ENCODE peak calls at places on chromosomes 2 and 18, in five cellular contexts. U is HCT116, L is astrocyte, D is ovary, W is heart left ventricle. P is an unnamed sample.

GRCh38 chr2:47072018-47072691 is 83.0 kb downstream of the STPG4 start:
- DNase-seq in D (peak; percentile 94), W (peak; percentile 93), U (no peak), L (peak; percentile 97), P (peak; percentile 62)

GRCh38 chr2:37168217-37168981 is 11.6 kb upstream of the EIF2AK2 start:
- DNase-seq in D (no peak), W (no peak), U (peak; percentile 42), L (peak; percentile 23), P (no peak)

GRCh38 chr18:12741351-12741750 is 38.5 kb downstream of the PSMG2 start:
- DNase-seq in L (peak; percentile 21), U (no peak), D (no peak), W (no peak), P (no peak)

GRCh38 chr2:219643788-219644398 is 16.5 kb downstream of the SLC4A3 start:
- DNase-seq in U (no peak), L (no peak), W (no peak), D (peak; percentile 74), P (no peak)

GRCh38 chr2:80380767-80381166 is 76.2 kb upstream of the LRRTM1 start:
- DNase-seq in D (no peak), L (no peak), U (no peak), W (no peak), P (no peak)

GRCh38 chr2:172097557-172098131 is 5.1 kb downstream of the DLX2 start:
- DNase-seq in D (no peak), U (no peak), W (no peak), L (no peak), P (no peak)

GRCh38 chr2:223735659-223736244 is 101.6 kb downstream of the AP1S3 start:
- DNase-seq in U (no peak), D (no peak), L (peak; percentile 92), W (no peak), P (no peak)

GRCh38 chr2:217956895-217957457 is 45.8 kb downstream of the TNS1 start:
- DNase-seq in D (no peak), L (no peak), U (no peak), W (peak; percentile 61), P (peak; percentile 39)

GRCh38 chr18:57466307-57466706 is 31.1 kb downstream of the ONECUT2 start:
- DNase-seq in L (no peak), W (no peak), U (no peak), D (no peak), P (no peak)

GRCh38 chr2:102122115-102122514 is 20.4 kb upstream of the IL1R1 start:
- DNase-seq in L (peak; percentile 98), U (no peak), D (no peak), W (no peak), P (no peak)

GRCh38 chr2:6934758-6935638 is 17.8 kb downstream of the RNF144A start:
- DNase-seq in L (no peak), U (no peak), D (no peak), W (no peak), P (no peak)

GRCh38 chr2:155908567-155908966 is 424.0 kb downstream of the NR4A2 start:
- DNase-seq in L (no peak), D (no peak), U (no peak), W (no peak), P (no peak)

GRCh38 chr2:241820625-241821384 is 11.8 kb downstream of the NEU4 start:
- DNase-seq in W (peak; percentile 65), L (no peak), D (no peak), U (no peak), P (no peak)

GRCh38 chr2:65957886-65958285 is 477.0 kb upstream of the MEIS1 start:
- DNase-seq in D (no peak), L (no peak), U (no peak), W (no peak), P (no peak)

GRCh38 chr18:76266226-76266991 is 228.6 kb downstream of the ZNF516 start:
- DNase-seq in U (no peak), D (no peak), L (no peak), W (no peak), P (no peak)

GRCh38 chr2:20496477-20496876 is 49.6 kb downstream of the RHOB start:
- DNase-seq in W (peak; percentile 13), D (no peak), L (no peak), U (peak; percentile 19), P (no peak)

GRCh38 chr2:25669520-25669919 is 3.9 kb downstream of the DTNB start:
- DNase-seq in D (no peak), W (no peak), L (no peak), U (no peak), P (no peak)
- H3K4me1 ChIP-seq in D (peaks cover 3% of the 10 kb centered on the region), W (peaks cover 15% of the 10 kb centered on the region), L (peaks cover 7% of the 10 kb centered on the region), U (peaks cover 17% of the 10 kb centered on the region), P (no peaks in the 10 kb centered on the region)

DNA sequence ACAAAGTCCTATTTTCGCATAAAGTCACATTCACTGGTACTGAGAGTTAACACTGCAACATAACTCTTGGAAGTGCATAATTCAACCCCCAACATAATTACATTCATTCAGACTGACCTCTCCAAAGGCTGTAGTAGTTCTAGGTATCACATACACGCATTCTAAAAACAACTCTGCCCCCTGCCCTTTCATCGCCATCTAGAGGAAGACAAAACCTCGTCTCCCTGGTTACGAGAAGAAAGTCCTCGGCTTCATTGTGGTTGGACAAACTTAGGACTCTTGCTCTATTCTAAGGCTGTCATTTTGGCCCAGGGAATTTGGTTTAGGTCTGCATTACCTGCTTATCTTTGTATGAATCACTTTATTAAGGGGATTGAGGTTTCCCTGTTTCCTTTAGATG is 215.3 kb upstream of the NRXN1 start:
- DNase-seq in U (no peak), W (no peak), D (no peak), L (peak; percentile 24), P (no peak)
- TF ChIP-seq CTCF in U (no peak), W (no peak), D (no peak), L (no peak), P (no peak)

DNA sequence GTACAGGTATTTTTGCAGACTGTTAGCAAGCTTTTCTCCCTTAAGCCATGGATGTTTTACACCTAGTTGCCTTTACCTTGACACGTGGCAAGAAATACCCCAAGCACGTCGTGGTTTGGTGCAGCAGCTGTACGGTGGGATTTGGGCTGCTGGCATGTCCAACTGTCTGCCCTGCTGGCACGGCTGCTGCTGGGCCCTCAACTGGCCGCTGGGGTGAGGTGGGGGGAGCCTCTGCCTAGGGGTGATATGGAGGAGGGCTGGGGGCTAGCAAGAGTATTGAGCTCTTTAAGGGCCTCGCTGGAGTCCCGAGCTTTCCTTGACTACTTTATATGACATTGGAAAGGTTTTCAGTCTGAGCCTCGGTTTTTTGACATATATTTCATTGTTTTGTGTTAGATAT is 41.6 kb downstream of the LPIN1 start:
- DNase-seq in U (no peak), L (no peak), W (no peak), D (no peak), P (no peak)
- H3K4me1 ChIP-seq in U (no peaks in the 10 kb centered on the region), L (peaks cover 7% of the 10 kb centered on the region), W (no peaks in the 10 kb centered on the region), D (no peaks in the 10 kb centered on the region), P (no peaks in the 10 kb centered on the region)

DNA sequence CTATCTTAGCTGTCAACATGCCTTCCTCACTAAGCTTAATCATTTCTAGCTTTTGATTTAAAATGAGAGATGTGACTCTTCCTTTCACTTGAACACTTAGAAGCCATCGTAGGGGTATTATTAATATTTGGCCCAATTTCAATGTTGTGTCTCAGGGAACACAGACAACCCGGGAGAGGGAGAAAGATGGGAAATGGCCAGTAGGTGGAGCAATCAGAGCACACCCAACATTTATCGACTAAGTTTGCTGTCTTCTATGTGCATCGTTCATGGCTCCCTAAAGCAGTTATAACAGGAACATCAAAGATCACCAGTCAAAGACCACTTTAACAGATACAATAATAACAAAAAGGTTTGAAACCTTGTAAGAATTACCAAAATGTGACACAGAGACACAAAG is 110.2 kb downstream of the OLA1 start:
- DNase-seq in L (no peak), W (no peak), U (no peak), D (no peak), P (no peak)
- TF ChIP-seq CTCF in L (no peak), W (no peak), U (no peak), D (no peak), P (peak; percentile 39)

DNA sequence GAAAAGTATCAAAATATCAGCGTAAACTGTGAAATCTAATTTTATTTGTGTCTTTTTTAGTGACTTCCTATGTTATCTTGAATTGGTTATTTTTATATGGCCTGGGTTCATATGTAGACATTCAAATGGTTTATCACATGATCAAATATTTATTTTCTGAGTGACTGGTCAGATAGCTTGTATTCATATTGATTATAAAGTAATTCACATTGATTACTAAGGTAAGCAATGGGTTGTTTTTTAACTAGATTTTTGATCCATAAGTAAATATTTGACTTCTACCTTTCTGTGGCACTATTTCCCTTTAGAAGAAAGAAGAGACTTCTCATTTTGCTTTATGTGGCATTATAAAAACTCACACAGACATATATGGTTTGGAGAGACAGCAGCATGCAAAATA is 260.5 kb downstream of the TCF4 start:
- DNase-seq in W (no peak), L (no peak), D (no peak), U (no peak), P (no peak)
- H3K4me1 ChIP-seq in W (peaks cover 60% of the 10 kb centered on the region), L (peaks cover 25% of the 10 kb centered on the region), D (peaks cover 6% of the 10 kb centered on the region), U (no peaks in the 10 kb centered on the region), P (no peaks in the 10 kb centered on the region)

DNA sequence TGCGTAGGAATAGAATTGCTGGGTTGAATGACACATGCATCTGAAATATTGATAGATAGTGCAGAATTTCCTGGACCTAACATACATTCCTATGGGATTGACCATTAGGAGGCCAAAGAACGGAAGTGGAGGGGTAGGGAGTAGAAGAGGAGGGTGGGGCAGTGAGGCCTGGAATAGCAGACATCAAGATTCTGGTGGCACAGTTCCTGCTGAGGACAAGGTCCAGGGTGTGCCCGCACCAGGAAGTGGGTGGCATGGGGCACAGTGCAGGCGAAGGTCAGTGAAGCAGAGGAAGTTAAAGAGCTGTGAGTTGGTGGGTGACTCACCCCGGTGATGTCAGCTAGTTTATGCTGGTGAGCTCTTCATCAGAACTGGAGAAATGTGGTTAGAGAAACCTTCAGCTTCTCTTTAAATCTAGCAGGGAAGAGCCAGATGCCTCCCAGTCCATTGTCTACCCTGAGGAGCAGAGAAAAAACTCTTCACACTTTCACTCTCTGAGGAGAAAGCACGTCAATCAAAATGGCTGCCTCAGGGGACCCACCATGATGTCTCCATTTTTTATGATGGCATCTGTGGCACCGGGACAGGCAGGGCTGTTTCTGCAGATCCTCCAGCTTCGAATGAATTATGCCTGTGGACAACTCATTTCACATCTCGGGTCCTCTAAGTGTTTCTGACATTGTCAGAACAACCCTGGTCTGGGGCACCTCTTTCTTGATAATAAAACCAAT is 55.9 kb upstream of the CTLA4 start:
- DNase-seq in L (peak; percentile 94), W (peak; percentile 83), U (peak; percentile 62), D (no peak), P (peak; percentile 61)
- TF ChIP-seq CTCF in L (no peak), W (no peak), U (no peak), D (no peak), P (no peak)

DNA sequence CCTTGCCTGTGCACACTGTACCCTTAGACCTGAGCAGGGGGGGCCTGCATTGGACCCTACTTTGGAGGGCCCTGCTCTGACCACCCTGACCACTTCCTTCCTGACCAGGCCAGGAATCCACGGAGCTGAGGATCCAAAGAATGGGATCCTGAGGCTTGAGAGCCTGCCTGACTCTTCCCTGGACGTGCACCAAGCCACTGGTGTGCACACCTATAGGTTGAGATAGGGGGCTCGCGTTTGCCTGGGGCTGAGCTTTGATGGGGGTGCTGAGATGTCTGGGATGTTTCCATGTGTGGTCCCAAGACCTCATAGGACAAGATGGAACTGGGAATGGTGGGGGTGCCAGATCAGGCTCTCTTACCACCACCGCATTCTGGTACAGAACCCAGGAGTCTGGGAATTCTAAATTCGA is 69.6 kb downstream of the TGOLN2 start:
- DNase-seq in U (no peak), D (no peak), W (peak; percentile 44), L (peak; percentile 37), P (no peak)
- H3K4me1 ChIP-seq in U (peaks cover 10% of the 10 kb centered on the region), D (peaks cover 32% of the 10 kb centered on the region), W (peaks cover 66% of the 10 kb centered on the region), L (peaks cover 47% of the 10 kb centered on the region), P (no peaks in the 10 kb centered on the region)

GRCh38 chr2:104658149-104658839 is 195.6 kb upstream of the POU3F3 start:
- DNase-seq in U (no peak), L (peak; percentile 5), W (peak; percentile 81), D (no peak), P (peak; percentile 56)
- TF ChIP-seq CTCF in U (no peak), L (no peak), W (no peak), D (no peak), P (no peak)

GRCh38 chr2:177239053-177239452 is 25.5 kb downstream of the NFE2L2 start:
- DNase-seq in U (no peak), L (no peak), D (no peak), W (no peak), P (no peak)
- H3K4me1 ChIP-seq in U (peaks cover 39% of the 10 kb centered on the region), L (peaks cover 44% of the 10 kb centered on the region), D (peaks cover 32% of the 10 kb centered on the region), W (peaks cover 85% of the 10 kb centered on the region), P (peaks cover 77% of the 10 kb centered on the region)